ENCODE peak calls at places on chromosomes 2 and 18, in four cellular contexts. L, K, E and S are unnamed samples.

GRCh38 chr2:173399229-173399628 is 44.6 kb downstream of the CDCA7 start:
- DNase-seq in L (no peak), K (no peak), E (no peak), S (no peak)

GRCh38 chr2:213316001-213316735 is 31.9 kb downstream of the SPAG16 start:
- DNase-seq in L (peak; percentile 86), K (peak; percentile 2), E (peak; percentile 72), S (no peak)

GRCh38 chr2:172375247-172375646 is 52.1 kb upstream of the ITGA6 start:
- DNase-seq in L (no peak), K (no peak), E (no peak), S (no peak)

GRCh38 chr2:48954311-48954710 is 198.8 kb upstream of the LHCGR start:
- DNase-seq in L (no peak), K (no peak), E (no peak), S (no peak)

GRCh38 chr2:116988303-116988702 is 826.2 kb upstream of the DDX18 start:
- DNase-seq in L (peak; percentile 1), K (no peak), E (no peak), S (no peak)

GRCh38 chr18:50836521-50836957 is 16.7 kb upstream of the MRO start:
- DNase-seq in L (peak; percentile 43), K (peak; percentile 69), E (peak; percentile 63), S (no peak)

GRCh38 chr2:180048256-180048655 is 41.2 kb upstream of the CWC22 start:
- DNase-seq in L (peak; percentile 49), K (no peak), E (no peak), S (no peak)

GRCh38 chr2:27370816-27371620 is 602 bp downstream of the SNX17 start:
- DNase-seq in L (peak; percentile 34), K (peak; percentile 58), E (peak; percentile 57), S (peak; percentile 54)

GRCh38 chr2:236342951-236343350 is 78.7 kb upstream of the ASB18 start:
- DNase-seq in L (no peak), K (no peak), E (no peak), S (no peak)

GRCh38 chr2:128638741-128639477 is 320.2 kb upstream of the HS6ST1 start:
- DNase-seq in L (peak; percentile 81), K (peak; percentile 39), E (peak; percentile 94), S (no peak)

GRCh38 chr2:150679456-150680120 is 192.1 kb upstream of the RND3 start:
- DNase-seq in L (no peak), K (peak; percentile 37), E (peak; percentile 27), S (no peak)

GRCh38 chr2:61726456-61727209 is 127.2 kb downstream of the FAM161A start:
- DNase-seq in L (no peak), K (peak; percentile 3), E (no peak), S (no peak)

GRCh38 chr2:30807249-30807648 is at the start of gene CAPN13:
- DNase-seq in L (no peak), K (no peak), E (no peak), S (no peak)

GRCh38 chr2:63788070-63788469 is 53.6 kb upstream of the UGP2 start:
- DNase-seq in L (peak; percentile 59), K (peak; percentile 68), E (no peak), S (no peak)

GRCh38 chr18:47260138-47260923 is 8.9 kb upstream of the SKOR2 start:
- DNase-seq in L (peak; percentile 55), K (peak; percentile 23), E (peak; percentile 68), S (no peak)

GRCh38 chr18:47261902-47262301 is 10.4 kb upstream of the SKOR2 start:
- DNase-seq in L (no peak), K (no peak), E (no peak), S (no peak)

GRCh38 chr18:47262397-47263196 is 11.1 kb upstream of the SKOR2 start:
- DNase-seq in L (no peak), K (no peak), E (no peak), S (no peak)

GRCh38 chr18:47263197-47263827 is 11.9 kb upstream of the SKOR2 start:
- DNase-seq in L (no peak), K (peak; percentile 26), E (no peak), S (no peak)

GRCh38 chr18:47260924-47261701 is 9.7 kb upstream of the SKOR2 start:
- DNase-seq in L (no peak), K (no peak), E (no peak), S (no peak)
- TF ChIP-seq CTCF in L (peak; percentile 7), K (no peak), E (peak; percentile 34), S (no peak)

GRCh38 chr2:65434592-65435241 is 2.3 kb upstream of the SPRED2 start:
- DNase-seq in L (no peak), K (no peak), E (no peak), S (no peak)

GRCh38 chr2:65429799-65430514 is 2.4 kb downstream of the SPRED2 start:
- DNase-seq in L (no peak), K (peak; percentile 9), E (no peak), S (no peak)

GRCh38 chr2:65431417-65432226 is 777 bp downstream of the SPRED2 start:
- DNase-seq in L (peak; percentile 41), K (peak; percentile 29), E (peak; percentile 71), S (peak; percentile 76)

GRCh38 chr2:65430515-65431416 is 1.6 kb downstream of the SPRED2 start:
- DNase-seq in L (peak; percentile 50), K (peak; percentile 54), E (peak; percentile 97), S (peak; percentile 62)

DNA sequence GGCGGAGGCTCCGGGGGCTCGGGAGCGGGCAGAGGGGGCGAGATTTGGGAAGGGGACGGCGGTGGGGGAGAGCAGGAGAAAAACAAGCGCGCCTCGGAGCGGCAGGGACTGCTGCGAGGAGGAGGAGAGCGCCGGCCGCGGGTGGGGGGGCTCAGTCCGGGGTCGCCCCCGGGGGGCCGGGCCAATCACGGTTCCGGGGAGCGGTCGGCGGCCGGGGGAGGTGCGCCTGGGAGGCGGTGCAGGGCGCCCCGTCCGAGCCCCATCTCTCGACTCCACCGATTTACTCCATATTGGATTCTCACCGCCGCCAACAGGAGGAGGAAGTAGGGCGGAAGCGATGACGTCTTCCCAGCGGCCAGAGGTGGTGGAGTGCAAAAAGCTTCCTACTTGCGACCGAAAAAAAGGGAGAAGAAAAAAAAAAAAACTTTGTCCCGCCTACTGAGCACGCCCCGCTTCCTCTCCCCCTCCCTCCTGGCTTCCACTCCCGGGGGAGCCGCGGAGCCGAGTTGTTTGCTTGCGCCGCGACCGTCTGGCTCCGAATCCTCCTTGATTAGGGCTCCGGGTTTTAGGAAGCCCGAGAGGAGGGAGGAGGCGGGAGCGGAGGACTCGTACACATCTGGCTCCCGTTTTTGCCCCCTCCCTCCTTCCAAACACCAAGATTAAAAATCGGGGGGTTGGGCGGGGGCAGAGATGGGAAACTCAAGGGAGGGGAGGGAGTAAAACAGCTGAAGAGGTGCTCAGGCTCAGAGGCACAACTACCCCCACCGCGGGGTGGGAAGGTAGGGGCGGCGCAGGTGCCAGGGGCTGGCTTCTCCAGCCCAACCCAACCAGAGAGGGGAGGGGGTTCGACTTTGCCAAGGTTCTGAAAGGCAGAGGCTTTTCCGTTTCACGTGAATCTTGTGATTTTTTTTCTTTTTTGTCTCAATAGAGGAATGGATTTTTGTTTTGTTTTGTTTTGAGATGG is at the start of gene SPRED2:
- DNase-seq in L (peak; percentile 98), K (peak; percentile 98), E (peak; percentile 99), S (peak; percentile 76)
- TF ChIP-seq CTCF in L (no peak), K (no peak), E (no peak), S (no peak)

GRCh38 chr2:19807866-19808265 is 93.9 kb downstream of the TTC32 start:
- DNase-seq in L (no peak), K (no peak), E (no peak), S (no peak)
- TF ChIP-seq CTCF in L (no peak), K (no peak), E (no peak), S (no peak)

DNA sequence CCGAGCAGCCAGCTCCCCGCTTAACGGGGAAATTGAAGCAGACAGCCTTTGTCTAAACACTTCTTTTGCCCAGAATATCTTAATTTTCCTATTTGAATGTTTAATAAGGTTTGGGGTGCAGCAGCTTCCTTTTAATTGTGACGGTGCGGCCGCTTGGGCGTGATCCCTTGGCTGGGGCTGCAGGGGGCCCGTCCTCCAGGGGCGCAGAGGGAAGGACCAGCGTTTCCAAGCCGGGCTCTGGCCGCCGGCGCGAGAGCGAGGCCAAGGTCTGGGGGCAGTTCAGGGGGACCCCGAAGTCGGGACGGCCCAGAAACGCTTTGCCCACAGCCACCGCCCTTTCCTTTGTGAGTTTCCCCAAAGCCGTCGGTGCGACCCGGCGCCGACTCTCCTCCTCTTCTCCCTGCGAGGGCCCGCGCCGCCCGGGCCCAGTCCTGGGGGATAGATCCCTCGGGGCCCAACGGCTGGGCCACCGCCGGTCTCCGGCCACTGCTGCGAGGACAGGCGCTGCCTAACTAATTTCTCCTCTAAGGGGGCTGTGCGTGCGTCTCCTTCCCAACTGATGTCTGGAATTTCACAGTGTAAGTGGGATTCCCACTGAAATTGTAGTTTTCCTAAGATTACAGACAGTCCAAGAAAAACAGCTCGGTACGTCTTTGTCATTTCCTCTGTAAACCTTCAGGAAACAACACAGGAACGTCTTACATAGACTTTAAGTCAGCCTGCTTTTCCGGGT is 139.7 kb upstream of the SIX3 start:
- DNase-seq in L (no peak), K (no peak), E (no peak), S (no peak)
- TF ChIP-seq CTCF in L (no peak), K (no peak), E (no peak), S (no peak)

GRCh38 chr18:70576281-70577022 is 287.6 kb downstream of the SOCS6 start:
- DNase-seq in L (no peak), K (no peak), E (peak; percentile 86), S (no peak)

GRCh38 chr18:70577023-70577420 is 288.2 kb downstream of the SOCS6 start:
- DNase-seq in L (no peak), K (no peak), E (peak; percentile 33), S (no peak)

GRCh38 chr18:70578480-70578879 is 289.6 kb downstream of the SOCS6 start:
- DNase-seq in L (no peak), K (no peak), E (peak; percentile 32), S (no peak)
- TF ChIP-seq CTCF in L (no peak), K (no peak), E (peak; percentile 51), S (peak; percentile 36)

DNA sequence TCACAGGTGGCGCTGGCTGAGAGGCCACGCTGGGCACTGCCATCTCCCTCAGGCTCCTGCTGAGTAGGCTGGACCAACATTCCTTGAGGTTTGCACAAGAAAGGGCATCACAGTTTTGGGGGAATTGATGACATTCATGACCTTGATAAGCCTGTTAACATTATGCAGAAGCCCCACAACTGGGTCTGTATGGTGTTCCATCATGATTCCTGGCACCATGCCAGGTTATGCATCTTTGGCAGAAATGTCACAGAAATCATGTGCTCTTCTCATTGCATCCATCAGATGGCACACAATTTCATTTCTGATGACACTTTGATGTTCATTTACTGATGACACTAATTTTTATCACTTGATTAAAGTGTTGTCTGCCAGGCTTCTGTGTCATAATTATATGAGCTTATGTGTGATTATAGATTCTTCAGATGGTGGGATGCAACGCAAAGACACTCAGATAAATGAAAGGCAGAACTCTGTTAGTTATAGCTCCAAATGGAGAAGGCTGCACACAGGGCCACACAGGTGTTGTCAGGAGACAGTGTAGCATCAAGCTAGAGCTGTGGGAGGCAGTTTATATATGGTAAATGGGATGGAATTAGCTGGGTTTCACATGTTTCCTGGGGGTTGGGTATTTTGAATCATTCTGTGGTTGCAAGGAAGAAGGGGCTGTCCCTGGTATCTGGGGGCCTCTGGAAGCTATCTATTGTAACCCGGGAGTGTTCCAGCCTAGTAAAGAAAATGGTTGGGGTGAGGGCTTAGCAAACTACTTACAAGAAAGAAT is 191.3 kb downstream of the SLC39A10 start:
- DNase-seq in L (no peak), K (no peak), E (peak; percentile 53), S (no peak)
- TF ChIP-seq CTCF in L (no peak), K (no peak), E (peak; percentile 27), S (no peak)

GRCh38 chr2:223989206-223989859 is 32.1 kb downstream of the MRPL44 start:
- DNase-seq in L (no peak), K (no peak), E (no peak), S (no peak)
- TF ChIP-seq CTCF in L (no peak), K (no peak), E (no peak), S (no peak)

GRCh38 chr2:240989451-240990265 is 8.8 kb upstream of the SNED1 start:
- DNase-seq in L (no peak), K (peak; percentile 32), E (peak; percentile 59), S (no peak)
- TF ChIP-seq CTCF in L (peak; percentile 56), K (peak; percentile 60), E (peak; percentile 70), S (peak; percentile 37)